ENCODE peak calls at places on chromosomes 6 and 20, in nine cellular contexts. One of them, this sample, is unnamed. For H3K4me1, the result is how much of the 10 kb centered on the place peaks cover.

GRCh38 chr6:121260651-121261102 is 73.6 kb downstream of the TBC1D32 start:
- DNase-seq in left ventricle myocardium inferior: peak
- DNase-seq in Panc1: no peak
- DNase-seq in mesendoderm: no peak
- DNase-seq in gastrocnemius medialis: no peak
- DNase-seq in body of pancreas: no peak
- DNase-seq in upper lobe of right lung: no peak
- DNase-seq in psoas muscle: peak
- DNase-seq in lower lobe of right lung: no peak
- DNase-seq in this sample: peak

GRCh38 chr20:57006411-57007170 is 259.9 kb downstream of the BMP7 start:
- DNase-seq in left ventricle myocardium inferior: no peak
- DNase-seq in Panc1: no peak
- DNase-seq in mesendoderm: peak
- DNase-seq in gastrocnemius medialis: no peak
- DNase-seq in body of pancreas: no peak
- DNase-seq in upper lobe of right lung: no peak
- DNase-seq in psoas muscle: no peak
- DNase-seq in lower lobe of right lung: no peak
- DNase-seq in this sample: no peak

GRCh38 chr20:63750807-63751470 is 11.4 kb downstream of the SLC2A4RG start:
- DNase-seq in left ventricle myocardium inferior: no peak
- DNase-seq in Panc1: no peak
- DNase-seq in mesendoderm: no peak
- DNase-seq in gastrocnemius medialis: no peak
- DNase-seq in body of pancreas: no peak
- DNase-seq in upper lobe of right lung: no peak
- DNase-seq in psoas muscle: no peak
- DNase-seq in lower lobe of right lung: no peak
- DNase-seq in this sample: no peak

GRCh38 chr20:11676618-11677289 is 240.9 kb upstream of the BTBD3 start:
- DNase-seq in left ventricle myocardium inferior: no peak
- DNase-seq in Panc1: peak
- DNase-seq in mesendoderm: peak
- DNase-seq in gastrocnemius medialis: no peak
- DNase-seq in body of pancreas: peak
- DNase-seq in upper lobe of right lung: no peak
- DNase-seq in psoas muscle: peak
- DNase-seq in lower lobe of right lung: no peak
- DNase-seq in this sample: peak

GRCh38 chr6:12024715-12025434 is 12.8 kb downstream of the HIVEP1 start:
- DNase-seq in left ventricle myocardium inferior: no peak
- DNase-seq in Panc1: no peak
- DNase-seq in mesendoderm: no peak
- DNase-seq in gastrocnemius medialis: no peak
- DNase-seq in body of pancreas: no peak
- DNase-seq in upper lobe of right lung: no peak
- DNase-seq in psoas muscle: no peak
- DNase-seq in lower lobe of right lung: no peak
- DNase-seq in this sample: no peak

GRCh38 chr6:21022343-21023107 is 488.3 kb downstream of the CDKAL1 start:
- DNase-seq in left ventricle myocardium inferior: no peak
- DNase-seq in Panc1: peak
- DNase-seq in mesendoderm: peak
- DNase-seq in gastrocnemius medialis: no peak
- DNase-seq in body of pancreas: peak
- DNase-seq in upper lobe of right lung: no peak
- DNase-seq in psoas muscle: no peak
- DNase-seq in lower lobe of right lung: no peak
- DNase-seq in this sample: no peak

GRCh38 chr20:55888655-55889054 is 116.7 kb downstream of the CBLN4 start:
- DNase-seq in left ventricle myocardium inferior: no peak
- DNase-seq in Panc1: no peak
- DNase-seq in mesendoderm: peak
- DNase-seq in gastrocnemius medialis: no peak
- DNase-seq in body of pancreas: no peak
- DNase-seq in upper lobe of right lung: no peak
- DNase-seq in psoas muscle: no peak
- DNase-seq in lower lobe of right lung: no peak
- DNase-seq in this sample: no peak

GRCh38 chr20:373171-373890 is 7.2 kb upstream of the TRIB3 start:
- DNase-seq in left ventricle myocardium inferior: no peak
- DNase-seq in Panc1: no peak
- DNase-seq in mesendoderm: peak
- DNase-seq in gastrocnemius medialis: no peak
- DNase-seq in body of pancreas: no peak
- DNase-seq in upper lobe of right lung: no peak
- DNase-seq in psoas muscle: peak
- DNase-seq in lower lobe of right lung: peak
- DNase-seq in this sample: no peak

GRCh38 chr6:26125015-26125690 is 37.9 kb downstream of the HFE start:
- DNase-seq in left ventricle myocardium inferior: no peak
- DNase-seq in Panc1: no peak
- DNase-seq in mesendoderm: no peak
- DNase-seq in gastrocnemius medialis: no peak
- DNase-seq in body of pancreas: peak
- DNase-seq in upper lobe of right lung: no peak
- DNase-seq in psoas muscle: no peak
- DNase-seq in lower lobe of right lung: peak
- DNase-seq in this sample: peak

GRCh38 chr6:162165479-162165878 is 562.1 kb downstream of the PRKN start:
- DNase-seq in left ventricle myocardium inferior: no peak
- DNase-seq in Panc1: no peak
- DNase-seq in mesendoderm: no peak
- DNase-seq in gastrocnemius medialis: no peak
- DNase-seq in body of pancreas: no peak
- DNase-seq in upper lobe of right lung: no peak
- DNase-seq in psoas muscle: no peak
- DNase-seq in lower lobe of right lung: no peak
- DNase-seq in this sample: no peak

GRCh38 chr6:167714166-167714565 is 112.5 kb upstream of the AFDN start:
- DNase-seq in left ventricle myocardium inferior: no peak
- DNase-seq in Panc1: no peak
- DNase-seq in mesendoderm: no peak
- DNase-seq in gastrocnemius medialis: no peak
- DNase-seq in body of pancreas: no peak
- DNase-seq in upper lobe of right lung: no peak
- DNase-seq in psoas muscle: no peak
- DNase-seq in lower lobe of right lung: no peak
- DNase-seq in this sample: no peak

GRCh38 chr20:63381781-63382431 is 20.8 kb upstream of the CHRNA4 start:
- DNase-seq in left ventricle myocardium inferior: no peak
- DNase-seq in Panc1: peak
- DNase-seq in mesendoderm: no peak
- DNase-seq in gastrocnemius medialis: no peak
- DNase-seq in body of pancreas: no peak
- DNase-seq in upper lobe of right lung: no peak
- DNase-seq in psoas muscle: no peak
- DNase-seq in lower lobe of right lung: no peak
- DNase-seq in this sample: peak

GRCh38 chr20:39067526-39068216 is 105.5 kb downstream of the DHX35 start:
- DNase-seq in left ventricle myocardium inferior: no peak
- DNase-seq in Panc1: no peak
- DNase-seq in mesendoderm: no peak
- DNase-seq in gastrocnemius medialis: no peak
- DNase-seq in body of pancreas: no peak
- DNase-seq in upper lobe of right lung: no peak
- DNase-seq in psoas muscle: no peak
- DNase-seq in lower lobe of right lung: no peak
- DNase-seq in this sample: no peak

GRCh38 chr6:25332671-25333071 is 53.5 kb downstream of the CARMIL1 start:
- DNase-seq in left ventricle myocardium inferior: no peak
- DNase-seq in Panc1: no peak
- DNase-seq in mesendoderm: no peak
- DNase-seq in gastrocnemius medialis: no peak
- DNase-seq in body of pancreas: no peak
- DNase-seq in upper lobe of right lung: no peak
- DNase-seq in psoas muscle: no peak
- DNase-seq in lower lobe of right lung: no peak
- DNase-seq in this sample: no peak

GRCh38 chr6:136784271-136784664 is 8.0 kb downstream of the MAP3K5 start:
- DNase-seq in left ventricle myocardium inferior: no peak
- DNase-seq in Panc1: no peak
- DNase-seq in mesendoderm: no peak
- DNase-seq in gastrocnemius medialis: no peak
- DNase-seq in body of pancreas: no peak
- DNase-seq in upper lobe of right lung: no peak
- DNase-seq in psoas muscle: no peak
- DNase-seq in lower lobe of right lung: no peak
- DNase-seq in this sample: no peak

GRCh38 chr6:136784910-136785746 is 7.1 kb downstream of the MAP3K5 start:
- DNase-seq in left ventricle myocardium inferior: peak
- DNase-seq in Panc1: no peak
- DNase-seq in mesendoderm: peak
- DNase-seq in gastrocnemius medialis: peak
- DNase-seq in body of pancreas: peak
- DNase-seq in upper lobe of right lung: peak
- DNase-seq in psoas muscle: peak
- DNase-seq in lower lobe of right lung: peak
- DNase-seq in this sample: peak

GRCh38 chr6:136788069-136788902 is 4.0 kb downstream of the MAP3K5 start:
- DNase-seq in left ventricle myocardium inferior: no peak
- DNase-seq in Panc1: no peak
- DNase-seq in mesendoderm: no peak
- DNase-seq in gastrocnemius medialis: no peak
- DNase-seq in body of pancreas: no peak
- DNase-seq in upper lobe of right lung: no peak
- DNase-seq in psoas muscle: no peak
- DNase-seq in lower lobe of right lung: no peak
- DNase-seq in this sample: peak

GRCh38 chr6:136787726-136788068 is 4.6 kb downstream of the MAP3K5 start:
- DNase-seq in left ventricle myocardium inferior: no peak
- DNase-seq in Panc1: no peak
- DNase-seq in mesendoderm: no peak
- DNase-seq in gastrocnemius medialis: no peak
- DNase-seq in body of pancreas: no peak
- DNase-seq in upper lobe of right lung: no peak
- DNase-seq in psoas muscle: no peak
- DNase-seq in lower lobe of right lung: no peak
- DNase-seq in this sample: no peak

DNA sequence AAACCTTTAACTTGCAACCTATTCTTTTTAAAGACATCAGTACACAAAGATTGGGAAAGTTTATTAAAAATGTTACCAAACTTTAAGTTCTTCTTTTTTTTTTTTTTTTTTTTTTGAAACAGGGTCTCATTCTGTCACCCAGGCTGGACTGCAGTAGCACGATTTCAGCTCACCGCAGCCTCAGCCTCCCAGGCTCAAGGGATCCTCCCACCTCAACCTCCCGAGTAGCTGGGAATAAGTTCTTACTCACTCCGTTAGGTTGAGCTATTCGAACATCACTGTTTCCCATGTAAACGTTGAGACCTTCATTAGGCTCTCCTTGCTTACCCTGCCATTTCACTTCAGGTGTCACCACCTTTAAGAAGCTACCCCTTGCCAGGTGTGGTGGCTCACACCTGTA is 5.6 kb downstream of the MAP3K5 start:
- DNase-seq in left ventricle myocardium inferior: no peak
- DNase-seq in Panc1: no peak
- DNase-seq in mesendoderm: no peak
- DNase-seq in gastrocnemius medialis: no peak
- DNase-seq in body of pancreas: no peak
- DNase-seq in upper lobe of right lung: no peak
- DNase-seq in psoas muscle: no peak
- DNase-seq in lower lobe of right lung: peak
- DNase-seq in this sample: no peak
- H3K4me1 ChIP-seq in left ventricle myocardium inferior: half or more
- H3K4me1 ChIP-seq in Panc1: under half
- H3K4me1 ChIP-seq in mesendoderm: under half
- H3K4me1 ChIP-seq in gastrocnemius medialis: under half
- H3K4me1 ChIP-seq in body of pancreas: half or more
- H3K4me1 ChIP-seq in upper lobe of right lung: half or more
- H3K4me1 ChIP-seq in psoas muscle: under half
- H3K4me1 ChIP-seq in lower lobe of right lung: half or more
- H3K4me1 ChIP-seq in this sample: under half

DNA sequence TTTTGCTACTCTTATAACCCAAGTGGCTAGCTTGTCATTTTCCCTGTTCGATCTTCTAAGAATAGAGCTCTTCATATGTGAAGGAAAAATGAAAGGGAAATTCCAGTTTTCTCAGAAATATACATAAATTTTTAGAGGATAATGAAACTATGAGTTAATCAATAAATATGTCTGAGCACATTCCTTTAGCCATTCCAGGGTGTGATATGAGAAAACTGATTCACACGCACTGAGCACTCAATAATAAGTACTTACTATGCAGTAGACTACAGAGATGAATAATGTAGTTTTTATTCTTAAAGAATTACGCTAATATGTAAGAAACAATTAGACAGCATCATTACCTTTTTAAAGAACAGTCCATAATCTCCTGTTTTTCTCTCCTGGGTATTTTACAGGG is 207.7 kb downstream of the ARHGAP18 start:
- DNase-seq in left ventricle myocardium inferior: no peak
- DNase-seq in Panc1: no peak
- DNase-seq in mesendoderm: no peak
- DNase-seq in gastrocnemius medialis: no peak
- DNase-seq in body of pancreas: no peak
- DNase-seq in upper lobe of right lung: no peak
- DNase-seq in psoas muscle: no peak
- DNase-seq in lower lobe of right lung: no peak
- DNase-seq in this sample: no peak
- H3K27ac ChIP-seq in left ventricle myocardium inferior: peak
- H3K27ac ChIP-seq in Panc1: no peak
- H3K27ac ChIP-seq in mesendoderm: no peak
- H3K27ac ChIP-seq in gastrocnemius medialis: no peak
- H3K27ac ChIP-seq in body of pancreas: no peak
- H3K27ac ChIP-seq in upper lobe of right lung: no peak
- H3K27ac ChIP-seq in psoas muscle: peak
- H3K27ac ChIP-seq in lower lobe of right lung: no peak
- H3K27ac ChIP-seq in this sample: no peak

GRCh38 chr6:148780918-148781436 is 34.1 kb downstream of the UST start:
- DNase-seq in left ventricle myocardium inferior: no peak
- DNase-seq in Panc1: no peak
- DNase-seq in mesendoderm: no peak
- DNase-seq in gastrocnemius medialis: no peak
- DNase-seq in body of pancreas: no peak
- DNase-seq in upper lobe of right lung: no peak
- DNase-seq in psoas muscle: no peak
- DNase-seq in lower lobe of right lung: no peak
- DNase-seq in this sample: peak
- H3K4me3 ChIP-seq in left ventricle myocardium inferior: no peak
- H3K4me3 ChIP-seq in Panc1: no peak
- H3K4me3 ChIP-seq in mesendoderm: no peak
- H3K4me3 ChIP-seq in gastrocnemius medialis: no peak
- H3K4me3 ChIP-seq in body of pancreas: no peak
- H3K4me3 ChIP-seq in upper lobe of right lung: no peak
- H3K4me3 ChIP-seq in psoas muscle: no peak
- H3K4me3 ChIP-seq in lower lobe of right lung: no peak
- H3K4me3 ChIP-seq in this sample: no peak

DNA sequence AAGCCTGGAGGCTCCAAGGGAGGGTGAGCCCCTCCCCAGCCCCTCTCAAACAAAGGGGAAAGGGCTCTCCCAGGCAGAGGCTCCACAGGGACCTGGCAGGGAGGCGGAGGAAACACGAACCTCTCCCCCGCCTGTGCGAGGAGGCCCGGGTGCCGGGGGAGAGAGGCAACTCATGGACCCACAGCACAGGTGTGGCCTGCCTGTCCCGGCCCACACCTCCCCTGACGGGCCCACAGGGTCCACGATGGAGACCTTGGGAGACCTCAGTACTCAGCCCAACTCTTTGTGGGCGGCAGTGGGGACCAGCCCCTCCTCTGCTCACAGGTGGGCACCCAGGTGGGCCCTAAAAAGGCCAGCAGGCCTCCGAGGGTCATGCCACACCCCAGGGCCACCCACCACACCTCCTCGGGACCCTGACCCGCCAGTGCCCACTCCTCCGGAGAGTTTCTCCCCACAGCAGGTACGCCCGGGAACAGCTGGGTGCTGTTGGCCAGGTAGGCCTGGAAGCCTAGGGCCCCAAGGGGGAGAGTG is 12.2 kb downstream of the LAMA5 start:
- DNase-seq in left ventricle myocardium inferior: no peak
- DNase-seq in Panc1: no peak
- DNase-seq in mesendoderm: no peak
- DNase-seq in gastrocnemius medialis: no peak
- DNase-seq in body of pancreas: no peak
- DNase-seq in upper lobe of right lung: no peak
- DNase-seq in psoas muscle: peak
- DNase-seq in lower lobe of right lung: no peak
- DNase-seq in this sample: no peak
- H3K4me1 ChIP-seq in left ventricle myocardium inferior: half or more
- H3K4me1 ChIP-seq in Panc1: half or more
- H3K4me1 ChIP-seq in mesendoderm: under half
- H3K4me1 ChIP-seq in gastrocnemius medialis: half or more
- H3K4me1 ChIP-seq in body of pancreas: half or more
- H3K4me1 ChIP-seq in upper lobe of right lung: half or more
- H3K4me1 ChIP-seq in psoas muscle: half or more
- H3K4me1 ChIP-seq in lower lobe of right lung: half or more
- H3K4me1 ChIP-seq in this sample: under half